ENCODE peak calls at places on chromosomes 2 and 18, in eight cellular contexts. One of them, this sample, is unnamed. For H3K4me1, the result is how much of the 10 kb centered on the place peaks cover.

GRCh38 chr18:54100466-54100865 is 124.0 kb downstream of the MBD2 start:
- DNase-seq in breast epithelium: no peak
- DNase-seq in SK-N-SH: no peak
- DNase-seq in ovary: no peak
- DNase-seq in heart right ventricle: no peak
- DNase-seq in A549: no peak
- DNase-seq in IMR-90: no peak
- DNase-seq in upper lobe of right lung: no peak
- DNase-seq in this sample: no peak

GRCh38 chr18:39455300-39455699 is 1889.7 kb upstream of the CELF4 start:
- DNase-seq in breast epithelium: peak
- DNase-seq in SK-N-SH: no peak
- DNase-seq in ovary: no peak
- DNase-seq in heart right ventricle: no peak
- DNase-seq in A549: no peak
- DNase-seq in IMR-90: peak
- DNase-seq in upper lobe of right lung: no peak
- DNase-seq in this sample: peak

GRCh38 chr2:25618676-25619075 is 54.7 kb downstream of the DTNB start:
- DNase-seq in breast epithelium: no peak
- DNase-seq in SK-N-SH: no peak
- DNase-seq in ovary: no peak
- DNase-seq in heart right ventricle: no peak
- DNase-seq in A549: peak
- DNase-seq in IMR-90: peak
- DNase-seq in upper lobe of right lung: no peak
- DNase-seq in this sample: no peak

GRCh38 chr2:85765081-85765731 is 11.4 kb downstream of the ATOH8 start:
- DNase-seq in breast epithelium: no peak
- DNase-seq in SK-N-SH: peak
- DNase-seq in ovary: no peak
- DNase-seq in heart right ventricle: no peak
- DNase-seq in A549: no peak
- DNase-seq in IMR-90: no peak
- DNase-seq in upper lobe of right lung: no peak
- DNase-seq in this sample: peak

GRCh38 chr2:42340938-42341636 is 19.9 kb downstream of the COX7A2L start:
- DNase-seq in breast epithelium: no peak
- DNase-seq in SK-N-SH: no peak
- DNase-seq in ovary: no peak
- DNase-seq in heart right ventricle: no peak
- DNase-seq in A549: no peak
- DNase-seq in IMR-90: no peak
- DNase-seq in upper lobe of right lung: no peak
- DNase-seq in this sample: no peak

GRCh38 chr2:167492486-167492885 is 604.2 kb downstream of the XIRP2 start:
- DNase-seq in breast epithelium: no peak
- DNase-seq in SK-N-SH: no peak
- DNase-seq in ovary: no peak
- DNase-seq in heart right ventricle: no peak
- DNase-seq in A549: no peak
- DNase-seq in IMR-90: peak
- DNase-seq in upper lobe of right lung: no peak
- DNase-seq in this sample: no peak

GRCh38 chr2:199988176-199988575 is 32.8 kb downstream of the MAIP1 start:
- DNase-seq in breast epithelium: no peak
- DNase-seq in SK-N-SH: no peak
- DNase-seq in ovary: no peak
- DNase-seq in heart right ventricle: no peak
- DNase-seq in A549: no peak
- DNase-seq in IMR-90: peak
- DNase-seq in upper lobe of right lung: no peak
- DNase-seq in this sample: peak

GRCh38 chr2:86072271-86072858 is 33.3 kb downstream of the POLR1A start:
- DNase-seq in breast epithelium: peak
- DNase-seq in SK-N-SH: peak
- DNase-seq in ovary: no peak
- DNase-seq in heart right ventricle: peak
- DNase-seq in A549: no peak
- DNase-seq in IMR-90: no peak
- DNase-seq in upper lobe of right lung: no peak
- DNase-seq in this sample: no peak

GRCh38 chr2:11669454-11670291 is at the start of gene NTSR2:
- DNase-seq in breast epithelium: no peak
- DNase-seq in SK-N-SH: no peak
- DNase-seq in ovary: peak
- DNase-seq in heart right ventricle: peak
- DNase-seq in A549: peak
- DNase-seq in IMR-90: peak
- DNase-seq in upper lobe of right lung: peak
- DNase-seq in this sample: peak

GRCh38 chr2:27216416-27217137 is 592 bp upstream of the CAD start:
- DNase-seq in breast epithelium: no peak
- DNase-seq in SK-N-SH: no peak
- DNase-seq in ovary: no peak
- DNase-seq in heart right ventricle: no peak
- DNase-seq in A549: no peak
- DNase-seq in IMR-90: no peak
- DNase-seq in upper lobe of right lung: no peak
- DNase-seq in this sample: no peak
- H3K27ac ChIP-seq in breast epithelium: peak
- H3K27ac ChIP-seq in SK-N-SH: peak
- H3K27ac ChIP-seq in ovary: peak
- H3K27ac ChIP-seq in heart right ventricle: peak
- H3K27ac ChIP-seq in A549: peak
- H3K27ac ChIP-seq in IMR-90: peak
- H3K27ac ChIP-seq in upper lobe of right lung: peak
- H3K27ac ChIP-seq in this sample: no peak

GRCh38 chr2:45439788-45440773 is 171.0 kb downstream of the SRBD1 start:
- DNase-seq in breast epithelium: no peak
- DNase-seq in SK-N-SH: peak
- DNase-seq in ovary: no peak
- DNase-seq in heart right ventricle: no peak
- DNase-seq in A549: no peak
- DNase-seq in IMR-90: peak
- DNase-seq in upper lobe of right lung: no peak
- DNase-seq in this sample: peak
- TF ChIP-seq CTCF in breast epithelium: no peak
- TF ChIP-seq CTCF in SK-N-SH: peak
- TF ChIP-seq CTCF in ovary: no peak
- TF ChIP-seq CTCF in heart right ventricle: no peak
- TF ChIP-seq CTCF in A549: peak
- TF ChIP-seq CTCF in IMR-90: peak
- TF ChIP-seq CTCF in upper lobe of right lung: no peak
- TF ChIP-seq CTCF in this sample: peak

DNA sequence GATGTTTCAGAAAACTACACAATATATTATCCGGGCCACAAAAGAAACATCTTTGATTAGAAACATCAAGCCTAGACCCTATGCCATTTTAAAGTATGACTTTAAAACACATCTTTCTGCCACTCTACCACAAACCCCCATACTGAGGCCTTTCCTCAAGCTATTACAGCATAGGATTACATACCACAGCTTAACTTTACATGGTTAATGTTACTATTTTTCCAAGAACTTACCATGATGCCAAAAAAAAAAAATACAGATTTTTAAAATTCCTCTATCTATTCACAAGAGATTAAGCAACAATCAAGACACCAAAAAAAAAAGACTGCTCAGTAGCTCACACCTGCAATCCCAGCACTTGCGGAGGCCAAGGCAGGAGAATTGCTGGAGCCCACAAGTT is 9.0 kb downstream of the NCKAP1 start:
- DNase-seq in breast epithelium: no peak
- DNase-seq in SK-N-SH: no peak
- DNase-seq in ovary: no peak
- DNase-seq in heart right ventricle: no peak
- DNase-seq in A549: no peak
- DNase-seq in IMR-90: peak
- DNase-seq in upper lobe of right lung: no peak
- DNase-seq in this sample: peak
- H3K4me1 ChIP-seq in breast epithelium: under half
- H3K4me1 ChIP-seq in SK-N-SH: under half
- H3K4me1 ChIP-seq in ovary: under half
- H3K4me1 ChIP-seq in heart right ventricle: under half
- H3K4me1 ChIP-seq in A549: half or more
- H3K4me1 ChIP-seq in IMR-90: under half
- H3K4me1 ChIP-seq in upper lobe of right lung: under half
- H3K4me1 ChIP-seq in this sample: under half

DNA sequence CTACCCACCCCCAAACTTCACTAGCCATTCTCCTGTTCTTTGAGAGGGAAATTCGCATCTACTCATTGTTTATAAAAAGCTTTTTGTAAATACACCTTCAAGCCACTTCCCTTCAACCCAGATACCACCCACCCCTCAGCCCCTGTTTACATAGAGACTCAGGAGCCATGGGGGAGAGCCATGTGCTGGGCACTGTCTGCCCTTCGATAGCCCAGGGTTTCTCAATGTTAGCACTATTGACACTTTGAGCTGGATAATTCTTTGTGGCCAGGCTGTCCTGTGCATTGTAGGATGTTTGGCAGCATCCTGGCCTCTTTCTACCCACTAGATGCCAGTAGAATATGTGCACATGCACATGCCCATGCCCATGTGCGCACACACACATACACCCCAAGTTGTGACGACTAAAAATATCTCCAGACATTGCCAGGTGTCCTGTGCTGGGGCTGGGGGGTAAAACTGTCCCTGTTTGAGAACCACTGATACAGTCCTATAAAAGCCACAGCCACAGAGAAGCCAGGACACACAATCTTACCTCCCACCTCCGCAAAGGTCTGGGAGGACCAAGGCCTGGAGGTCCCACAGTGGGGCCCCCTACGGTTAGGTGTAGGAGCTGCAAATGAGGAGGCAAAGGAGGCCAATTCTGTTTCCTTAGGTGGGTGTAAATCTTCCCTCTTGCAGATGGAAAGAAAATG is 44.5 kb upstream of the ASPRV1 start:
- DNase-seq in breast epithelium: no peak
- DNase-seq in SK-N-SH: no peak
- DNase-seq in ovary: no peak
- DNase-seq in heart right ventricle: no peak
- DNase-seq in A549: no peak
- DNase-seq in IMR-90: no peak
- DNase-seq in upper lobe of right lung: no peak
- DNase-seq in this sample: no peak
- H3K27ac ChIP-seq in breast epithelium: no peak
- H3K27ac ChIP-seq in SK-N-SH: no peak
- H3K27ac ChIP-seq in ovary: no peak
- H3K27ac ChIP-seq in heart right ventricle: no peak
- H3K27ac ChIP-seq in A549: no peak
- H3K27ac ChIP-seq in IMR-90: no peak
- H3K27ac ChIP-seq in upper lobe of right lung: no peak
- H3K27ac ChIP-seq in this sample: no peak

GRCh38 chr2:40844353-40845277 is 392.7 kb upstream of the SLC8A1 start:
- DNase-seq in breast epithelium: no peak
- DNase-seq in SK-N-SH: no peak
- DNase-seq in ovary: no peak
- DNase-seq in heart right ventricle: no peak
- DNase-seq in A549: no peak
- DNase-seq in IMR-90: no peak
- DNase-seq in upper lobe of right lung: no peak
- DNase-seq in this sample: peak
- TF ChIP-seq CTCF in breast epithelium: no peak
- TF ChIP-seq CTCF in SK-N-SH: peak
- TF ChIP-seq CTCF in ovary: no peak
- TF ChIP-seq CTCF in heart right ventricle: no peak
- TF ChIP-seq CTCF in A549: no peak
- TF ChIP-seq CTCF in IMR-90: no peak
- TF ChIP-seq CTCF in upper lobe of right lung: peak
- TF ChIP-seq CTCF in this sample: no peak

DNA sequence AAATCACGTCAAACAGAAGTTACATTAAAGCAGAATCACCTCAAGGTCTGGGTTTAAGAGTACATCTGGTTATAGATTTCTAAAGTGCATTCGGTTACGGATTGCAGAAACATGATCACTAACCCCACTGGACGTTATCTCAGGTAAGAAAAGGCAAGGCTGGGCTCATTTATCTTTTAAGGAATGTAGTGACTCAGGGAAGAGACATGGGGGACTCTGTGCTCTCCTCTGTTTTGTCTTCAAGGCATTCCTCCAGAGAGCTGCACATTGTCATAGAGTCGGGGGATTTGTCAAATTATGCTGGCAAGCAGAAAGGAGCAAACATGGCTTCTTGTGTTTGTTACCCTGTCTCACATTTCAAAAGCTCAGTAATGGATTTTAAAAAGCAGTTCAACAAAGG is 14.3 kb downstream of the WDSUB1 start:
- DNase-seq in breast epithelium: no peak
- DNase-seq in SK-N-SH: no peak
- DNase-seq in ovary: no peak
- DNase-seq in heart right ventricle: no peak
- DNase-seq in A549: no peak
- DNase-seq in IMR-90: no peak
- DNase-seq in upper lobe of right lung: no peak
- DNase-seq in this sample: peak
- H3K4me1 ChIP-seq in breast epithelium: under half
- H3K4me1 ChIP-seq in SK-N-SH: under half
- H3K4me1 ChIP-seq in ovary: under half
- H3K4me1 ChIP-seq in heart right ventricle: under half
- H3K4me1 ChIP-seq in A549: under half
- H3K4me1 ChIP-seq in IMR-90: under half
- H3K4me1 ChIP-seq in upper lobe of right lung: under half
- H3K4me1 ChIP-seq in this sample: under half

This sample was measured in cardiac muscle cell.